ENCODE peak calls at places on chromosomes 1 and 21, in five cellular contexts. R, H, X, U and P are unnamed samples.
A peak's percentile ranks its signal among the peaks of the same experiment; 100 is the strongest.

GRCh38 chr21:31597683-31598082 is 61.8 kb upstream of the SOD1 start:
- DNase-seq in R (no peak), H (no peak), X (no peak), U (no peak), P (no peak)

GRCh38 chr21:45562965-45563364 is 20.7 kb upstream of the SLC19A1 start:
- DNase-seq in R (no peak), H (no peak), X (no peak), U (no peak), P (no peak)

GRCh38 chr1:228146761-228147693 is 2.7 kb upstream of the GJC2 start:
- DNase-seq in R (no peak), H (no peak), X (no peak), U (no peak), P (no peak)

GRCh38 chr1:54768093-54768492 is 3.8 kb upstream of the PARS2 start:
- DNase-seq in R (peak; percentile 28), H (no peak), X (no peak), U (no peak), P (no peak)

GRCh38 chr1:78292361-78292760 is 198.4 kb upstream of the PTGFR start:
- DNase-seq in R (no peak), H (no peak), X (no peak), U (no peak), P (no peak)

GRCh38 chr1:25703671-25704637 is 87.4 kb downstream of the MAN1C1 start:
- DNase-seq in R (no peak), H (no peak), X (no peak), U (no peak), P (no peak)

GRCh38 chr1:7171574-7171973 is 386.3 kb downstream of the CAMTA1 start:
- DNase-seq in R (no peak), H (no peak), X (no peak), U (no peak), P (no peak)

GRCh38 chr1:207134550-207134949 is 30.5 kb downstream of the C4BPA start:
- DNase-seq in R (no peak), H (no peak), X (no peak), U (no peak), P (no peak)

GRCh38 chr1:164602142-164602429 is 43.1 kb downstream of the PBX1 start:
- DNase-seq in R (no peak), H (no peak), X (no peak), U (no peak), P (no peak)

GRCh38 chr1:1470626-1471388 is 758 bp upstream of the ATAD3B start:
- DNase-seq in R (no peak), H (no peak), X (no peak), U (no peak), P (no peak)

GRCh38 chr21:37914211-37914900 is 1.9 kb downstream of the KCNJ6 start:
- DNase-seq in R (no peak), H (no peak), X (no peak), U (no peak), P (no peak)

GRCh38 chr21:28975401-28975800 is 17.3 kb downstream of the LTN1 start:
- DNase-seq in R (no peak), H (no peak), X (no peak), U (no peak), P (no peak)

GRCh38 chr21:45410865-45411809 is 6.2 kb downstream of the COL18A1 start:
- DNase-seq in R (no peak), H (no peak), X (no peak), U (no peak), P (no peak)

GRCh38 chr21:25956993-25957714 is 213.4 kb downstream of the APP start:
- DNase-seq in R (no peak), H (no peak), X (no peak), U (no peak), P (no peak)

GRCh38 chr1:92663769-92664168 is 121.1 kb downstream of the EVI5 start:
- DNase-seq in R (no peak), H (no peak), X (no peak), U (no peak), P (no peak)
- TF ChIP-seq POLR2A in R (no peak), H (no peak), X (no peak), U (no peak), P (no peak)

DNA sequence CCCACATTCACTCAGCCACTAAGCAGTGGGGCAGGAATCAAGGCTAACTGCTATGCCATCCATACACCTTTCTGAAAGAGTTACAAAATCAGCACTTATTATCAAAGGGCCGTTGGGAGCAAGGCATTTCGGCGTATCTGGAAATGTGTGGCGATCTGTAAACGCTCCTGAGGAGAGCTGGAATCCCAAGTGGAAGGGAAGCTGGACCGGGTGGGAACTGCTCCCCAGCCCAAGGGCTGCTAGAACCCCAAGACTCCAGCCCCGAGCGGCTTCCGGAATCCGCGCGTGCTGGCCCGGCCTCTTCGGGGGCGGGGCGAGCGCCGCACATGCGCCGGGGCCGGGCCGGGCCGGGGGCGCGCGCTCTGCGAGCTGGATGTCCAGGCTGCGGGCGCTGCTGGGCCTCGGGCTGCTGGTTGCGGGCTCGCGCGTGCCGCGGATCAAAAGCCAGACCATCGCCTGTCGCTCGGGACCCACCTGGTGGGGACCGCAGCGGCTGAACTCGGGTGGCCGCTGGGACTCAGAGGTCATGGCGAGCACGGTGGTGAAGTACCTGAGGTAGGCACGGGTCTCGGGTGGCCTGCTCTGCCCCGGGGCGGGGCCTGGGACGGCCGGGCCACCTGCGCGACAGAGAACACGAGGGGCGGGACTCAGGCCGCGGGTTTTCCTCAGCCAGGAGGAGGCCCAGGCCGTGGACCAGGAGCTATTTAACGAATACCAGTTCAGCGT is at the start of gene NAXE:
- DNase-seq in R (peak; percentile 57), H (no peak), X (peak; percentile 55), U (peak; percentile 75), P (peak; percentile 76)
- TF ChIP-seq POLR2A in R (peak; percentile 91), H (peak; percentile 91), X (peak; percentile 69), U (peak; percentile 81), P (peak; percentile 86)

GRCh38 chr1:40979241-40980067 is at the start of gene CTPS1:
- DNase-seq in R (peak; percentile 96), H (peak; percentile 59), X (peak; percentile 95), U (peak; percentile 89), P (peak; percentile 96)
- TF ChIP-seq POLR2A in R (peak; percentile 55), H (peak; percentile 91), X (peak; percentile 64), U (peak; percentile 60), P (peak; percentile 61)

GRCh38 chr1:31362032-31362431 is 10.8 kb downstream of the FABP3 start:
- DNase-seq in R (no peak), H (no peak), X (no peak), U (no peak), P (no peak)
- TF ChIP-seq POLR2A in R (no peak), H (no peak), X (no peak), U (no peak), P (no peak)

DNA sequence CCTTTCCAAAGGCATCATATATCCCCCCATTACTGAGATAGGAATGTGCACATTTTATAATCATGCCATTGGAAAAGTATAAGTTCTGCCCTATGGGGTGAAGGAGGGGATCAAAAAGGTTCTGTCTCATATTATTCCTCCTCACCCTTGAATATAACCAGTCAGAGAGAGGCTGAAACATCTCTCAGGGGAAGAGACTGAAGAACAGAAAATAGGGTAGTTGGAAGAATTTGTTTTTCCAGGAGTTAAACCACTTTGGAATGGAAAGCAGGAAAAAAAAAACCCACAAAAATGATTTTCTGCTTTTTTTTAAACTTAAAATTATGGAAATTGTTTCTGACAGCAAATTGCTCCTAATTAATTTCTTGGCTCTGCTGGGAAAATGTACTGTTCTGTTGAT is 52.8 kb upstream of the BEND5 start:
- DNase-seq in R (no peak), H (no peak), X (no peak), U (no peak), P (no peak)
- TF ChIP-seq POLR2A in R (no peak), H (no peak), X (no peak), U (no peak), P (no peak)

GRCh38 chr1:107997846-107998245 is 32.9 kb upstream of the VAV3 start:
- DNase-seq in R (no peak), H (no peak), X (no peak), U (no peak), P (no peak)

DNA sequence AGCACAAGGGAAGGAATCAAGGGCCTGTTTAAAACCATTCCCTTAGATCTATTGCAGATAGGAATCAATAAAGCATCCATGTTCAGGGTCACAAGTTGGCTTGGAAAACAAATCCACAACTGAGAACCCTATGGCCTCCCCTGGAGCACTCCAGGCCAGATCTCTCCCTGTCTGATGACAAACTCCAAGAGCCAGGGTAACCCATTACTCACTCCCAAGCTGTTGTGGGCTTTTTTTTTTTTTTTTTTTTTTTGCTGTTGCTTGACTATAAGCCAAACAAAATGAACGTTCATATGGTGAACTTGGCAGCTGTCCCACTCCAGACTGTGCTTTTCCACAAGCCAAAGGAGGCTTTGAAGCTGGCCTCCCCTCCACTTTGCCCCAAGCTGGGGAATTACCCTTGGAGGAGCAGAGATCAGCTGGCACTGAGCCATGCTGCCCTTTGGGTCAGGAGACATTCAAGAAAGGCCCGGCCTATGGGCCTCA is 35.7 kb upstream of the VAV3 start:
- DNase-seq in R (peak; percentile 1), H (no peak), X (peak; percentile 33), U (no peak), P (no peak)
- TF ChIP-seq POLR2A in R (no peak), H (no peak), X (no peak), U (no peak), P (no peak)

DNA sequence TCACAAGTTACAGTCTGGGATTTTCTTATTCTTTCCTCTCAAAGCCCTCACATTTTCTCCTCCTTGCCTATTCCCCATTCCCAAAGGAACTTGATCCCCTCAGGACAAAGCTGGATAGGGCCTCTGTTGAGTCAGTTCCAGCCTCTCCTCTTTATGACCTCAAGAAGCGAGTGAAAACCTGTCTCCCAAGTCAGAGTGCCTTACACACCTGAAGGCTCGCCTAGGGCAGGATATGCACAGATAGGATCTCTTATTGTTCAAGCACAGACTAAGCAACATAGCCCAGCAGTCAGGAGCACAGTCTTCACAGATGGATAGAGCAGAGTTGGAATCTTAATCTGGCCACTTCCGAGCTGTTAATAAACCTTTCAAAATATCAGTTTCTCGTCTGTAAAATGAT is 60.8 kb upstream of the PRRC2C start:
- DNase-seq in R (no peak), H (no peak), X (no peak), U (no peak), P (no peak)
- TF ChIP-seq POLR2A in R (no peak), H (no peak), X (no peak), U (no peak), P (no peak)

GRCh38 chr1:161159087-161159914 is at the start of gene USP21:
- DNase-seq in R (peak; percentile 89), H (peak; percentile 62), X (peak; percentile 92), U (peak; percentile 89), P (peak; percentile 97)
- TF ChIP-seq POLR2A in R (peak; percentile 64), H (peak; percentile 82), X (no peak), U (peak; percentile 60), P (peak; percentile 74)